ENCODE peak calls at places on chromosome 11, in six cellular contexts. One of them, this sample, is unnamed.

GRCh38 chr11:58671946-58672345 is 49.5 kb downstream of the CNTF start:
- DNase-seq in activated CD4-positive, CD25-positive, alpha-beta regulatory T cell treated with anti-CD3 and anti-CD28 coated beads, Interleukin-2, amount 50 U/mL, for 72 hours: no peak
- DNase-seq in activated CD4-positive, alpha-beta T cell treated with anti-CD3 and anti-CD28 coated beads, Interleukin-2, amount 50 U/mL, for 48 hours: no peak
- DNase-seq in GM04503: no peak
- DNase-seq in adipocyte: no peak
- DNase-seq in AG04450: no peak
- DNase-seq in this sample: no peak

GRCh38 chr11:25981998-25982397 is 349.9 kb upstream of the ANO3 start:
- DNase-seq in activated CD4-positive, alpha-beta T cell treated with anti-CD3 and anti-CD28 coated beads, Interleukin-2, amount 50 U/mL, for 48 hours: no peak
- DNase-seq in adipocyte: peak; percentile 88
- DNase-seq in GM04503: peak; percentile 9
- DNase-seq in activated CD4-positive, CD25-positive, alpha-beta regulatory T cell treated with anti-CD3 and anti-CD28 coated beads, Interleukin-2, amount 50 U/mL, for 72 hours: no peak
- DNase-seq in AG04450: peak; percentile 62
- DNase-seq in this sample: peak; percentile 62

GRCh38 chr11:18394928-18395734 is 768 bp downstream of the LDHA start:
- DNase-seq in activated CD4-positive, CD25-positive, alpha-beta regulatory T cell treated with anti-CD3 and anti-CD28 coated beads, Interleukin-2, amount 50 U/mL, for 72 hours: peak; percentile 35
- DNase-seq in GM04503: no peak
- DNase-seq in AG04450: no peak
- DNase-seq in adipocyte: peak; percentile 37
- DNase-seq in activated CD4-positive, alpha-beta T cell treated with anti-CD3 and anti-CD28 coated beads, Interleukin-2, amount 50 U/mL, for 48 hours: peak; percentile 40
- DNase-seq in this sample: peak; percentile 42

GRCh38 chr11:33266418-33267215 is 9.4 kb downstream of the HIPK3 start:
- DNase-seq in activated CD4-positive, CD25-positive, alpha-beta regulatory T cell treated with anti-CD3 and anti-CD28 coated beads, Interleukin-2, amount 50 U/mL, for 72 hours: no peak
- DNase-seq in activated CD4-positive, alpha-beta T cell treated with anti-CD3 and anti-CD28 coated beads, Interleukin-2, amount 50 U/mL, for 48 hours: no peak
- DNase-seq in adipocyte: peak; percentile 92
- DNase-seq in AG04450: no peak
- DNase-seq in GM04503: no peak
- DNase-seq in this sample: no peak

GRCh38 chr11:102926946-102927623 is 28.4 kb downstream of the MMP13 start:
- DNase-seq in activated CD4-positive, alpha-beta T cell treated with anti-CD3 and anti-CD28 coated beads, Interleukin-2, amount 50 U/mL, for 48 hours: no peak
- DNase-seq in activated CD4-positive, CD25-positive, alpha-beta regulatory T cell treated with anti-CD3 and anti-CD28 coated beads, Interleukin-2, amount 50 U/mL, for 72 hours: no peak
- DNase-seq in AG04450: no peak
- DNase-seq in GM04503: no peak
- DNase-seq in adipocyte: no peak
- DNase-seq in this sample: no peak

GRCh38 chr11:94654201-94654600 is 87.0 kb downstream of the PIWIL4 start:
- DNase-seq in activated CD4-positive, CD25-positive, alpha-beta regulatory T cell treated with anti-CD3 and anti-CD28 coated beads, Interleukin-2, amount 50 U/mL, for 72 hours: no peak
- DNase-seq in adipocyte: no peak
- DNase-seq in activated CD4-positive, alpha-beta T cell treated with anti-CD3 and anti-CD28 coated beads, Interleukin-2, amount 50 U/mL, for 48 hours: no peak
- DNase-seq in AG04450: no peak
- DNase-seq in GM04503: no peak
- DNase-seq in this sample: no peak

GRCh38 chr11:11476971-11477645 is 124.1 kb upstream of the CSNK2A3 start:
- DNase-seq in activated CD4-positive, alpha-beta T cell treated with anti-CD3 and anti-CD28 coated beads, Interleukin-2, amount 50 U/mL, for 48 hours: no peak
- DNase-seq in AG04450: no peak
- DNase-seq in GM04503: no peak
- DNase-seq in adipocyte: no peak
- DNase-seq in activated CD4-positive, CD25-positive, alpha-beta regulatory T cell treated with anti-CD3 and anti-CD28 coated beads, Interleukin-2, amount 50 U/mL, for 72 hours: no peak
- DNase-seq in this sample: peak; percentile 61

GRCh38 chr11:46951864-46952263 is 15.3 kb downstream of the CSTPP1 start:
- DNase-seq in activated CD4-positive, alpha-beta T cell treated with anti-CD3 and anti-CD28 coated beads, Interleukin-2, amount 50 U/mL, for 48 hours: no peak
- DNase-seq in activated CD4-positive, CD25-positive, alpha-beta regulatory T cell treated with anti-CD3 and anti-CD28 coated beads, Interleukin-2, amount 50 U/mL, for 72 hours: no peak
- DNase-seq in GM04503: no peak
- DNase-seq in AG04450: no peak
- DNase-seq in adipocyte: no peak
- DNase-seq in this sample: no peak

GRCh38 chr11:133656100-133656635 is 123.9 kb upstream of the OPCML start:
- DNase-seq in adipocyte: no peak
- DNase-seq in activated CD4-positive, CD25-positive, alpha-beta regulatory T cell treated with anti-CD3 and anti-CD28 coated beads, Interleukin-2, amount 50 U/mL, for 72 hours: no peak
- DNase-seq in AG04450: no peak
- DNase-seq in GM04503: no peak
- DNase-seq in activated CD4-positive, alpha-beta T cell treated with anti-CD3 and anti-CD28 coated beads, Interleukin-2, amount 50 U/mL, for 48 hours: no peak
- DNase-seq in this sample: no peak

GRCh38 chr11:64725601-64726139 is 2.7 kb upstream of the NRXN2 start:
- DNase-seq in adipocyte: no peak
- DNase-seq in AG04450: no peak
- DNase-seq in activated CD4-positive, CD25-positive, alpha-beta regulatory T cell treated with anti-CD3 and anti-CD28 coated beads, Interleukin-2, amount 50 U/mL, for 72 hours: no peak
- DNase-seq in activated CD4-positive, alpha-beta T cell treated with anti-CD3 and anti-CD28 coated beads, Interleukin-2, amount 50 U/mL, for 48 hours: no peak
- DNase-seq in GM04503: no peak
- DNase-seq in this sample: no peak

GRCh38 chr11:9755561-9755960 is 91.7 kb downstream of the SWAP70 start:
- DNase-seq in activated CD4-positive, CD25-positive, alpha-beta regulatory T cell treated with anti-CD3 and anti-CD28 coated beads, Interleukin-2, amount 50 U/mL, for 72 hours: no peak
- DNase-seq in AG04450: no peak
- DNase-seq in activated CD4-positive, alpha-beta T cell treated with anti-CD3 and anti-CD28 coated beads, Interleukin-2, amount 50 U/mL, for 48 hours: no peak
- DNase-seq in GM04503: peak; percentile 54
- DNase-seq in adipocyte: no peak
- DNase-seq in this sample: no peak

GRCh38 chr11:62850911-62851806 is 11.8 kb upstream of the WDR74 start:
- DNase-seq in activated CD4-positive, CD25-positive, alpha-beta regulatory T cell treated with anti-CD3 and anti-CD28 coated beads, Interleukin-2, amount 50 U/mL, for 72 hours: no peak
- DNase-seq in adipocyte: no peak
- DNase-seq in AG04450: no peak
- DNase-seq in GM04503: no peak
- DNase-seq in activated CD4-positive, alpha-beta T cell treated with anti-CD3 and anti-CD28 coated beads, Interleukin-2, amount 50 U/mL, for 48 hours: peak; percentile 62
- DNase-seq in this sample: no peak

GRCh38 chr11:58059011-58059358 is 28.2 kb downstream of the OR6Q1 start:
- DNase-seq in GM04503: peak; percentile 74
- DNase-seq in AG04450: peak; percentile 81
- DNase-seq in activated CD4-positive, alpha-beta T cell treated with anti-CD3 and anti-CD28 coated beads, Interleukin-2, amount 50 U/mL, for 48 hours: no peak
- DNase-seq in adipocyte: peak; percentile 10
- DNase-seq in activated CD4-positive, CD25-positive, alpha-beta regulatory T cell treated with anti-CD3 and anti-CD28 coated beads, Interleukin-2, amount 50 U/mL, for 72 hours: no peak
- DNase-seq in this sample: no peak

GRCh38 chr11:59756496-59756840 is 1.3 kb downstream of the STX3 start:
- DNase-seq in adipocyte: peak; percentile 24
- DNase-seq in GM04503: no peak
- DNase-seq in activated CD4-positive, alpha-beta T cell treated with anti-CD3 and anti-CD28 coated beads, Interleukin-2, amount 50 U/mL, for 48 hours: no peak
- DNase-seq in AG04450: no peak
- DNase-seq in activated CD4-positive, CD25-positive, alpha-beta regulatory T cell treated with anti-CD3 and anti-CD28 coated beads, Interleukin-2, amount 50 U/mL, for 72 hours: no peak
- DNase-seq in this sample: no peak

GRCh38 chr11:111362887-111363411 is 16.1 kb downstream of the POU2AF1 start:
- DNase-seq in GM04503: no peak
- DNase-seq in adipocyte: no peak
- DNase-seq in AG04450: no peak
- DNase-seq in activated CD4-positive, alpha-beta T cell treated with anti-CD3 and anti-CD28 coated beads, Interleukin-2, amount 50 U/mL, for 48 hours: no peak
- DNase-seq in activated CD4-positive, CD25-positive, alpha-beta regulatory T cell treated with anti-CD3 and anti-CD28 coated beads, Interleukin-2, amount 50 U/mL, for 72 hours: no peak
- DNase-seq in this sample: no peak

This sample was measured in Ammon's horn.